ENCODE peak calls at places on chromosome 16, in five cellular contexts. T is activated gamma-delta T cell treated with Interleukin-2 at 50 U/mL for 16 hours, H is colonic mucosa, M is sigmoid colon, F is Peyer's patch. K is an unnamed sample.

GRCh38 chr16:23629516-23629915 is 11.6 kb downstream of the PALB2 start:
- DNase-seq in T (no peak), H (no peak), M (no peak), F (no peak), K (no peak)

GRCh38 chr16:59964232-59964924 is 1230.3 kb upstream of the GOT2 start:
- DNase-seq in T (no peak), H (no peak), M (no peak), F (no peak), K (no peak)

GRCh38 chr16:4852221-4852872 is 5.1 kb downstream of the UBN1 start:
- DNase-seq in T (no peak), H (peak; percentile 43), M (no peak), F (no peak), K (no peak)

GRCh38 chr16:69105501-69106361 is at the start of gene HAS3:
- DNase-seq in T (no peak), H (peak; percentile 63), M (no peak), F (peak; percentile 73), K (peak; percentile 69)

GRCh38 chr16:4298761-4299522 is 16.9 kb upstream of the GLIS2 start:
- DNase-seq in T (no peak), H (peak; percentile 88), M (peak; percentile 89), F (peak; percentile 92), K (no peak)

GRCh38 chr16:1998852-1999801 is 9.4 kb downstream of the SYNGR3 start:
- DNase-seq in T (no peak), H (no peak), M (no peak), F (no peak), K (no peak)

GRCh38 chr16:8254425-8254824 is 335.9 kb downstream of the TMEM114 start:
- DNase-seq in T (no peak), H (no peak), M (no peak), F (peak; percentile 51), K (no peak)

GRCh38 chr16:72262711-72263110 is 90.8 kb upstream of the PMFBP1 start:
- DNase-seq in T (no peak), H (no peak), M (no peak), F (no peak), K (no peak)

GRCh38 chr16:86751081-86752030 is 173.0 kb downstream of the FOXL1 start:
- DNase-seq in T (no peak), H (no peak), M (no peak), F (peak; percentile 37), K (no peak)

GRCh38 chr16:86061771-86062170 is 162.8 kb downstream of the IRF8 start:
- DNase-seq in T (no peak), H (no peak), M (no peak), F (peak; percentile 46), K (no peak)

GRCh38 chr16:17211797-17212196 is 259.0 kb downstream of the XYLT1 start:
- DNase-seq in T (peak; percentile 12), H (no peak), M (no peak), F (no peak), K (no peak)

GRCh38 chr16:83403751-83404150 is 404.0 kb upstream of the HSBP1 start:
- DNase-seq in T (no peak), H (no peak), M (no peak), F (no peak), K (no peak)

GRCh38 chr16:81607006-81607405 is 162.4 kb downstream of the CMIP start:
- DNase-seq in T (no peak), H (no peak), M (no peak), F (no peak), K (no peak)

GRCh38 chr16:66382966-66383299 is 16.4 kb downstream of the CDH5 start:
- DNase-seq in T (no peak), H (no peak), M (no peak), F (no peak), K (peak; percentile 62)

GRCh38 chr16:50842013-50842505 is 100.2 kb downstream of the CYLD start:
- DNase-seq in T (no peak), H (no peak), M (no peak), F (no peak), K (no peak)

GRCh38 chr16:47320546-47321315 is 140.1 kb downstream of the ITFG1 start:
- DNase-seq in T (no peak), H (no peak), M (no peak), F (no peak), K (no peak)

GRCh38 chr16:13936596-13937081 is 16.7 kb downstream of the ERCC4 start:
- DNase-seq in T (no peak), H (no peak), M (no peak), F (no peak), K (peak; percentile 45)

GRCh38 chr16:3182608-3183444 is 5.2 kb upstream of the OR1F1 start:
- DNase-seq in T (peak; percentile 37), H (peak; percentile 59), M (no peak), F (no peak), K (peak; percentile 77)

GRCh38 chr16:55469821-55470532 is 9.0 kb upstream of the MMP2 start:
- DNase-seq in T (no peak), H (no peak), M (no peak), F (no peak), K (no peak)

GRCh38 chr16:69720822-69721430 is 5.4 kb downstream of the NQO1 start:
- DNase-seq in T (no peak), H (no peak), M (no peak), F (no peak), K (no peak)